ENCODE peak calls at places on chromosomes 3 and 15, in eight cellular contexts. One of them, this sample, is unnamed.

GRCh38 chr3:87413821-87414220 is 137.4 kb upstream of the POU1F1 start:
- DNase-seq in BJ: no peak
- DNase-seq in fibroblast of villous mesenchyme: no peak
- DNase-seq in fibroblast of mammary gland: no peak
- DNase-seq in GM23338: no peak
- DNase-seq in endodermal cell: no peak
- DNase-seq in astrocyte of the spinal cord: peak; percentile 36
- DNase-seq in HepG2: no peak
- DNase-seq in this sample: no peak

GRCh38 chr3:8651418-8652322 is 7.1 kb upstream of the SSUH2 start:
- DNase-seq in BJ: no peak
- DNase-seq in HepG2: peak; percentile 95
- DNase-seq in astrocyte of the spinal cord: no peak
- DNase-seq in fibroblast of villous mesenchyme: no peak
- DNase-seq in GM23338: no peak
- DNase-seq in fibroblast of mammary gland: no peak
- DNase-seq in endodermal cell: no peak
- DNase-seq in this sample: no peak

GRCh38 chr3:129611812-129612349 is 5.4 kb upstream of the PLXND1 start:
- DNase-seq in astrocyte of the spinal cord: peak; percentile 66
- DNase-seq in fibroblast of mammary gland: no peak
- DNase-seq in GM23338: peak; percentile 85
- DNase-seq in fibroblast of villous mesenchyme: peak; percentile 60
- DNase-seq in BJ: no peak
- DNase-seq in HepG2: peak; percentile 70
- DNase-seq in endodermal cell: peak; percentile 92
- DNase-seq in this sample: no peak

GRCh38 chr3:96434616-96435015 is 379.8 kb upstream of the EPHA6 start:
- DNase-seq in GM23338: no peak
- DNase-seq in fibroblast of mammary gland: no peak
- DNase-seq in fibroblast of villous mesenchyme: no peak
- DNase-seq in astrocyte of the spinal cord: no peak
- DNase-seq in endodermal cell: no peak
- DNase-seq in HepG2: no peak
- DNase-seq in BJ: no peak
- DNase-seq in this sample: no peak

GRCh38 chr3:143024351-143024960 is 23.1 kb downstream of the U2SURP start:
- DNase-seq in HepG2: no peak
- DNase-seq in astrocyte of the spinal cord: no peak
- DNase-seq in BJ: no peak
- DNase-seq in fibroblast of villous mesenchyme: no peak
- DNase-seq in GM23338: no peak
- DNase-seq in endodermal cell: no peak
- DNase-seq in fibroblast of mammary gland: no peak
- DNase-seq in this sample: no peak

GRCh38 chr3:134797816-134798451 is 2.9 kb downstream of the EPHB1 start:
- DNase-seq in astrocyte of the spinal cord: no peak
- DNase-seq in HepG2: no peak
- DNase-seq in endodermal cell: peak; percentile 57
- DNase-seq in GM23338: no peak
- DNase-seq in fibroblast of villous mesenchyme: no peak
- DNase-seq in BJ: no peak
- DNase-seq in fibroblast of mammary gland: no peak
- DNase-seq in this sample: no peak

GRCh38 chr3:183449391-183449790 is 21.0 kb upstream of the MCF2L2 start:
- DNase-seq in HepG2: peak; percentile 10
- DNase-seq in astrocyte of the spinal cord: peak; percentile 34
- DNase-seq in endodermal cell: no peak
- DNase-seq in GM23338: peak; percentile 48
- DNase-seq in fibroblast of villous mesenchyme: peak; percentile 27
- DNase-seq in BJ: no peak
- DNase-seq in fibroblast of mammary gland: no peak
- DNase-seq in this sample: no peak

GRCh38 chr3:112634786-112635541 is 6.0 kb downstream of the CCDC80 start:
- DNase-seq in GM23338: no peak
- DNase-seq in HepG2: no peak
- DNase-seq in endodermal cell: no peak
- DNase-seq in astrocyte of the spinal cord: no peak
- DNase-seq in fibroblast of villous mesenchyme: peak; percentile 33
- DNase-seq in BJ: no peak
- DNase-seq in fibroblast of mammary gland: peak; percentile 43
- DNase-seq in this sample: no peak

GRCh38 chr15:22979069-22979698 is 984 bp downstream of the CYFIP1 start:
- DNase-seq in endodermal cell: peak; percentile 82
- DNase-seq in astrocyte of the spinal cord: peak; percentile 48
- DNase-seq in BJ: no peak
- DNase-seq in GM23338: peak; percentile 67
- DNase-seq in HepG2: peak; percentile 36
- DNase-seq in fibroblast of mammary gland: peak; percentile 40
- DNase-seq in fibroblast of villous mesenchyme: peak; percentile 44
- DNase-seq in this sample: no peak

GRCh38 chr15:70156781-70157261 is 59.1 kb upstream of the TLE3 start:
- DNase-seq in fibroblast of villous mesenchyme: no peak
- DNase-seq in endodermal cell: peak; percentile 28
- DNase-seq in GM23338: no peak
- DNase-seq in fibroblast of mammary gland: peak; percentile 85
- DNase-seq in astrocyte of the spinal cord: peak; percentile 25
- DNase-seq in BJ: no peak
- DNase-seq in HepG2: no peak
- DNase-seq in this sample: no peak

GRCh38 chr3:136730595-136731273 is 21.4 kb downstream of the STAG1 start:
- DNase-seq in endodermal cell: no peak
- DNase-seq in HepG2: no peak
- DNase-seq in astrocyte of the spinal cord: no peak
- DNase-seq in GM23338: no peak
- DNase-seq in fibroblast of mammary gland: no peak
- DNase-seq in BJ: no peak
- DNase-seq in fibroblast of villous mesenchyme: no peak
- DNase-seq in this sample: no peak

GRCh38 chr3:186642014-186642413 is 1.8 kb downstream of the FETUB start:
- DNase-seq in astrocyte of the spinal cord: no peak
- DNase-seq in fibroblast of mammary gland: no peak
- DNase-seq in HepG2: no peak
- DNase-seq in GM23338: no peak
- DNase-seq in endodermal cell: no peak
- DNase-seq in fibroblast of villous mesenchyme: no peak
- DNase-seq in BJ: no peak
- DNase-seq in this sample: no peak

GRCh38 chr3:12194209-12194608 is 35.5 kb upstream of the TIMP4 start:
- DNase-seq in BJ: peak; percentile 51
- DNase-seq in HepG2: no peak
- DNase-seq in endodermal cell: no peak
- DNase-seq in fibroblast of mammary gland: peak; percentile 99
- DNase-seq in astrocyte of the spinal cord: peak; percentile 93
- DNase-seq in GM23338: no peak
- DNase-seq in fibroblast of villous mesenchyme: peak; percentile 92
- DNase-seq in this sample: peak; percentile 74

GRCh38 chr3:12192655-12193484 is 34.2 kb upstream of the TIMP4 start:
- DNase-seq in fibroblast of villous mesenchyme: no peak
- DNase-seq in GM23338: no peak
- DNase-seq in BJ: no peak
- DNase-seq in HepG2: no peak
- DNase-seq in astrocyte of the spinal cord: no peak
- DNase-seq in fibroblast of mammary gland: no peak
- DNase-seq in endodermal cell: no peak
- DNase-seq in this sample: no peak

GRCh38 chr3:12194669-12195161 is 36.0 kb upstream of the TIMP4 start:
- DNase-seq in fibroblast of mammary gland: peak; percentile 60
- DNase-seq in HepG2: peak; percentile 45
- DNase-seq in GM23338: peak; percentile 46
- DNase-seq in fibroblast of villous mesenchyme: peak; percentile 50
- DNase-seq in BJ: no peak
- DNase-seq in astrocyte of the spinal cord: no peak
- DNase-seq in endodermal cell: peak; percentile 61
- DNase-seq in this sample: no peak

GRCh38 chr3:12192173-12192572 is 33.5 kb upstream of the TIMP4 start:
- DNase-seq in fibroblast of mammary gland: no peak
- DNase-seq in fibroblast of villous mesenchyme: no peak
- DNase-seq in GM23338: no peak
- DNase-seq in HepG2: no peak
- DNase-seq in BJ: no peak
- DNase-seq in astrocyte of the spinal cord: no peak
- DNase-seq in endodermal cell: no peak
- DNase-seq in this sample: no peak

DNA sequence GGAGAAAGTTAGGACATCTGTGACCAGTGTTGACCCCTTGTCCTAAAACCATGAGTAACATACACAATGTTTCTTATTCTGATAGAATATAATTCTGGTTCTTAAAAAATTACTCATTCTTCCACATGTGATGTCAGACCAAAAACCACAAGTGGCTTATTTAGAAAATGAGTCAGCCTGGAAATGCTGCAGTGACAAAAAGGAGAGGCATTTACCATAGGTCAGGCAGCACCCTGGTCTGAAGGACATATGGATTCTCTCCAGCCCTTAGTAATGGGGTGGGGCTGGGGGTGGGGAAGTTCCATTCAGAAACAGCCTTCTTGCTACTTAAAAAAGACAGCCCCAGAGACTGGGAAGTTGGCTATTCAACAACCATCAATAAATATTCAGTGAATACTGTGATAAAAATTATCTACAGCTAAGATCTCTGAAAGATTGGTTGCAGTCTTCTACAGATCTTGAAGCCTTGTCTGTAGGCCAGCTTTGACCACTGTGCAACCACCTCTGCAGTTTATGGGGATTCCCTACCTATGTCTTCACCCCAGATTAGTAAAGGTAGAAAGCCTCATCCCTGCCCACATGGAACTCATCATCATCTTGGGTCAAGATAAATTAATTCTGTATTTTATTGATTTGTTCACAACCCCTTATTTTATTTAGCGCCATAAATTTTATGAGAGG is 34.9 kb upstream of the TIMP4 start:
- DNase-seq in GM23338: no peak
- DNase-seq in astrocyte of the spinal cord: peak; percentile 99
- DNase-seq in fibroblast of mammary gland: peak; percentile 100
- DNase-seq in BJ: peak; percentile 95
- DNase-seq in fibroblast of villous mesenchyme: peak; percentile 99
- DNase-seq in endodermal cell: no peak
- DNase-seq in HepG2: peak; percentile 52
- DNase-seq in this sample: peak; percentile 96
- H3K4me3 ChIP-seq in GM23338: no peak overlapping the region
- H3K4me3 ChIP-seq in astrocyte of the spinal cord: no peak overlapping the region
- H3K4me3 ChIP-seq in fibroblast of mammary gland: no peak overlapping the region
- H3K4me3 ChIP-seq in BJ: no peak overlapping the region
- H3K4me3 ChIP-seq in fibroblast of villous mesenchyme: no peak overlapping the region
- H3K4me3 ChIP-seq in endodermal cell: no peak overlapping the region
- H3K4me3 ChIP-seq in HepG2: no peak overlapping the region
- H3K4me3 ChIP-seq in this sample: no peak overlapping the region

GRCh38 chr3:167166012-167166411 is 214.1 kb downstream of the ZBBX start:
- DNase-seq in fibroblast of villous mesenchyme: no peak
- DNase-seq in HepG2: no peak
- DNase-seq in GM23338: no peak
- DNase-seq in endodermal cell: no peak
- DNase-seq in BJ: no peak
- DNase-seq in astrocyte of the spinal cord: no peak
- DNase-seq in fibroblast of mammary gland: no peak
- DNase-seq in this sample: no peak

GRCh38 chr3:167167491-167167890 is 212.6 kb downstream of the ZBBX start:
- DNase-seq in BJ: no peak
- DNase-seq in GM23338: no peak
- DNase-seq in fibroblast of mammary gland: no peak
- DNase-seq in HepG2: no peak
- DNase-seq in endodermal cell: no peak
- DNase-seq in fibroblast of villous mesenchyme: no peak
- DNase-seq in astrocyte of the spinal cord: no peak
- DNase-seq in this sample: no peak

GRCh38 chr3:167166594-167167253 is 213.4 kb downstream of the ZBBX start:
- DNase-seq in endodermal cell: peak; percentile 71
- DNase-seq in GM23338: peak; percentile 27
- DNase-seq in fibroblast of villous mesenchyme: no peak
- DNase-seq in BJ: no peak
- DNase-seq in fibroblast of mammary gland: no peak
- DNase-seq in astrocyte of the spinal cord: no peak
- DNase-seq in HepG2: no peak
- DNase-seq in this sample: no peak

GRCh38 chr3:167163580-167163979 is 216.5 kb downstream of the ZBBX start:
- DNase-seq in fibroblast of mammary gland: no peak
- DNase-seq in endodermal cell: no peak
- DNase-seq in HepG2: no peak
- DNase-seq in BJ: no peak
- DNase-seq in astrocyte of the spinal cord: no peak
- DNase-seq in GM23338: no peak
- DNase-seq in fibroblast of villous mesenchyme: no peak
- DNase-seq in this sample: no peak

DNA sequence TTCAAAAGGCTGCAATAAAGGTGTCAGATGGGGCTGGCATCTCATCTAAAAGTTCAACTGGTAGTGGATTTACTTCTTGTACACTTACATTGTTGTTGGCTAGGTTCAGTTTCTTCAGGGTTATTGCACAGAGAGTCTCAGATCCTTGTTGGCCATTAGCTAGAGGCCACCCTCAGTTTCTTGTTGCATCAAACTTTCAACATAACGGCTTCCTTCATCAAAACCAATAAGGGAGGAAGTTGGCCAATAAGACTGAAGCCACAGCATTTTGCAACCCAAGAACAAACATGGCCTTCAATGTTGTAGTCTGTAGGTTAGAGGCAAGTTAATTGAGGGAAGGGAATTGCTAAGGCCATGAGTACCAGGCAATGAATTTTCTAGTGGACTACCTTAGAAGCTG is 218.0 kb downstream of the ZBBX start:
- DNase-seq in fibroblast of villous mesenchyme: no peak
- DNase-seq in HepG2: no peak
- DNase-seq in BJ: no peak
- DNase-seq in endodermal cell: no peak
- DNase-seq in GM23338: no peak
- DNase-seq in fibroblast of mammary gland: no peak
- DNase-seq in astrocyte of the spinal cord: no peak
- DNase-seq in this sample: no peak
- TF ChIP-seq CTCF in fibroblast of villous mesenchyme: no peak
- TF ChIP-seq CTCF in HepG2: no peak
- TF ChIP-seq CTCF in BJ: no peak
- TF ChIP-seq CTCF in endodermal cell: no peak
- TF ChIP-seq CTCF in GM23338: no peak
- TF ChIP-seq CTCF in fibroblast of mammary gland: no peak
- TF ChIP-seq CTCF in astrocyte of the spinal cord: no peak
- TF ChIP-seq CTCF in this sample: no peak

GRCh38 chr3:149375824-149376196 is 1.6 kb downstream of the TM4SF1 start:
- DNase-seq in HepG2: no peak
- DNase-seq in endodermal cell: no peak
- DNase-seq in astrocyte of the spinal cord: no peak
- DNase-seq in fibroblast of villous mesenchyme: peak; percentile 45
- DNase-seq in BJ: no peak
- DNase-seq in GM23338: no peak
- DNase-seq in fibroblast of mammary gland: no peak
- DNase-seq in this sample: no peak
- H3K4me3 ChIP-seq in HepG2: peak overlapping the region; percentile 82
- H3K4me3 ChIP-seq in endodermal cell: no peak overlapping the region
- H3K4me3 ChIP-seq in astrocyte of the spinal cord: peak overlapping the region; percentile 52
- H3K4me3 ChIP-seq in fibroblast of villous mesenchyme: peak overlapping the region; percentile 77
- H3K4me3 ChIP-seq in BJ: no peak overlapping the region
- H3K4me3 ChIP-seq in GM23338: no peak overlapping the region
- H3K4me3 ChIP-seq in fibroblast of mammary gland: peak overlapping the region; percentile 57
- H3K4me3 ChIP-seq in this sample: peak overlapping the region; percentile 46

DNA sequence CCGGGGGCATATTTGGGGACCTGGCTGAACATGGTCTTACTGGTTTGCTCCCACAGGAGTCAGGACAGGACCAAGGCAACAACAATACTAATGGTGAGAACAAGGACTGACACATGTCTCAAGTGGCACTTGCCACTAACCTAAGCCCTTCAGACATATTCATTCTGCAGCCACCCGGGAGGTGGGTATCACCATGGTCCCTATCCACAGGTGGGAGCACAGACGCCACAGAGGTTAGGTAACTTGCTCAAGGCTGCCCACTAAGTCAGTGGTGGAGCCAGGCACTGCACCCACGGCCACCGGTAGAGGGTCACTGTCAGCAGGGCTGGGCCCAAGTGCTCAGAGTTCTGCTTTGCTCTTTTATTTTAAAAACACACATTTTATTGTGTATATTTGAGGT is 29.8 kb upstream of the SLC41A3 start:
- DNase-seq in BJ: no peak
- DNase-seq in fibroblast of villous mesenchyme: no peak
- DNase-seq in endodermal cell: peak; percentile 81
- DNase-seq in fibroblast of mammary gland: no peak
- DNase-seq in GM23338: peak; percentile 58
- DNase-seq in astrocyte of the spinal cord: no peak
- DNase-seq in HepG2: no peak
- DNase-seq in this sample: no peak
- TF ChIP-seq CTCF in BJ: peak; percentile 44
- TF ChIP-seq CTCF in fibroblast of villous mesenchyme: peak; percentile 43
- TF ChIP-seq CTCF in endodermal cell: peak; percentile 71
- TF ChIP-seq CTCF in fibroblast of mammary gland: peak; percentile 26
- TF ChIP-seq CTCF in GM23338: peak; percentile 42
- TF ChIP-seq CTCF in astrocyte of the spinal cord: peak; percentile 38
- TF ChIP-seq CTCF in HepG2: peak; percentile 27
- TF ChIP-seq CTCF in this sample: peak; percentile 37

This sample was measured in astrocyte of the cerebellum.